ENCODE peak calls at places on chromosomes 16 and 17, in four cellular contexts. F, L, Q and E are unnamed samples.

GRCh38 chr17:60284709-60285108 is 107.2 kb downstream of the USP32 start:
- DNase-seq in F (no peak), L (no peak), Q (no peak), E (no peak)

GRCh38 chr16:73143681-73144370 is 95.9 kb upstream of the ZFHX3 start:
- DNase-seq in F (no peak), L (no peak), Q (peak; percentile 32), E (no peak)

GRCh38 chr16:77359065-77359502 is 75.8 kb downstream of the ADAMTS18 start:
- DNase-seq in F (no peak), L (peak; percentile 52), Q (no peak), E (no peak)

GRCh38 chr17:78897639-78897996 is 5.4 kb downstream of the CEP295NL start:
- DNase-seq in F (no peak), L (no peak), Q (no peak), E (no peak)

GRCh38 chr16:7921360-7921759 is 588.7 kb downstream of the RBFOX1 start:
- DNase-seq in F (no peak), L (peak; percentile 42), Q (no peak), E (no peak)

GRCh38 chr17:79504181-79504605 is 106.7 kb downstream of the RBFOX3 start:
- DNase-seq in F (no peak), L (no peak), Q (no peak), E (no peak)

GRCh38 chr17:22278302-22279275 is 586.3 kb downstream of the KCNJ18 start:
- DNase-seq in F (no peak), L (no peak), Q (no peak), E (no peak)

GRCh38 chr17:38742431-38743308 is 5.5 kb downstream of the PCGF2 start:
- DNase-seq in F (no peak), L (no peak), Q (peak; percentile 95), E (no peak)

GRCh38 chr17:44358066-44358465 is 5.6 kb downstream of the FAM171A2 start:
- DNase-seq in F (no peak), L (no peak), Q (no peak), E (no peak)

GRCh38 chr16:59719121-59719520 is 985.0 kb upstream of the GOT2 start:
- DNase-seq in F (no peak), L (no peak), Q (no peak), E (no peak)

GRCh38 chr17:6161456-6161855 is 91.3 kb downstream of the WSCD1 start:
- DNase-seq in F (no peak), L (no peak), Q (no peak), E (no peak)

GRCh38 chr17:7323731-7324437 is 5.3 kb downstream of the NEURL4 start:
- DNase-seq in F (peak; percentile 72), L (peak; percentile 72), Q (peak; percentile 51), E (no peak)

GRCh38 chr16:87538594-87538993 is 45.8 kb upstream of the ZCCHC14 start:
- DNase-seq in F (no peak), L (no peak), Q (peak; percentile 31), E (no peak)

GRCh38 chr17:20174588-20175265 is 165.6 kb downstream of the SPECC1 start:
- DNase-seq in F (no peak), L (no peak), Q (peak; percentile 33), E (no peak)

GRCh38 chr17:2013994-2014317 is 11.2 kb downstream of the RTN4RL1 start:
- DNase-seq in F (no peak), L (no peak), Q (no peak), E (no peak)

GRCh38 chr16:85056211-85056748 is 28.7 kb downstream of the KIAA0513 start:
- DNase-seq in F (no peak), L (peak; percentile 47), Q (peak; percentile 51), E (no peak)

GRCh38 chr17:5583426-5584382 is 605 bp downstream of the NLRP1 start:
- DNase-seq in F (no peak), L (no peak), Q (peak; percentile 64), E (no peak)

GRCh38 chr17:63446981-63447687 is 1.0 kb upstream of the CYB561 start:
- DNase-seq in F (peak; percentile 54), L (peak; percentile 30), Q (peak; percentile 86), E (no peak)

GRCh38 chr16:48583075-48584065 is 26.6 kb downstream of the N4BP1 start:
- DNase-seq in F (no peak), L (no peak), Q (no peak), E (no peak)

GRCh38 chr16:3949287-3949686 is 68.8 kb upstream of the CREBBP start:
- DNase-seq in F (no peak), L (no peak), Q (peak; percentile 47), E (no peak)

GRCh38 chr17:76562734-76563148 is 22.9 kb downstream of the PRCD start:
- DNase-seq in F (no peak), L (no peak), Q (peak; percentile 91), E (no peak)

GRCh38 chr16:83713597-83713996 is 94.2 kb upstream of the HSBP1 start:
- DNase-seq in F (no peak), L (no peak), Q (no peak), E (no peak)

GRCh38 chr17:79607941-79608728 is 2.7 kb downstream of the RBFOX3 start:
- DNase-seq in F (no peak), L (peak; percentile 88), Q (peak; percentile 21), E (no peak)

GRCh38 chr17:15262291-15263205 is 2.6 kb downstream of the PMP22 start:
- DNase-seq in F (no peak), L (peak; percentile 81), Q (peak; percentile 95), E (no peak)
- H3K4me3 ChIP-seq in F (no peak overlapping the region), L (peak overlapping the region; percentile 57), Q (peak overlapping the region; percentile 88), E (no peak overlapping the region)

GRCh38 chr17:40372031-40372430 is 7.5 kb upstream of the GJD3 start:
- DNase-seq in F (no peak), L (no peak), Q (no peak), E (no peak)
- H3K4me3 ChIP-seq in F (no peak overlapping the region), L (no peak overlapping the region), Q (no peak overlapping the region), E (no peak overlapping the region)

GRCh38 chr17:4553669-4554068 is 1.5 kb downstream of the MYBBP1A start:
- DNase-seq in F (no peak), L (no peak), Q (no peak), E (no peak)
- H3K4me3 ChIP-seq in F (no peak overlapping the region), L (no peak overlapping the region), Q (peak overlapping the region; percentile 100), E (peak overlapping the region; percentile 95)

GRCh38 chr17:61409301-61410099 is 9.9 kb downstream of the TBX2 start:
- DNase-seq in F (no peak), L (peak; percentile 87), Q (peak; percentile 79), E (no peak)
- H3K4me3 ChIP-seq in F (no peak overlapping the region), L (peak overlapping the region; percentile 51), Q (peak overlapping the region; percentile 49), E (peak overlapping the region; percentile 41)

GRCh38 chr17:80659651-80660050 is 115.0 kb downstream of the RPTOR start:
- DNase-seq in F (no peak), L (no peak), Q (no peak), E (no peak)
- H3K4me3 ChIP-seq in F (no peak overlapping the region), L (no peak overlapping the region), Q (no peak overlapping the region), E (no peak overlapping the region)

GRCh38 chr16:12091569-12092346 is 115.2 kb downstream of the SNX29 start:
- DNase-seq in F (no peak), L (peak; percentile 58), Q (no peak), E (no peak)

GRCh38 chr16:12087901-12088364 is 111.4 kb downstream of the SNX29 start:
- DNase-seq in F (no peak), L (no peak), Q (no peak), E (no peak)

GRCh38 chr16:12086861-12087260 is 110.3 kb downstream of the SNX29 start:
- DNase-seq in F (no peak), L (no peak), Q (no peak), E (no peak)

GRCh38 chr16:12090162-12090552 is 113.6 kb downstream of the SNX29 start:
- DNase-seq in F (no peak), L (peak; percentile 26), Q (no peak), E (no peak)

DNA sequence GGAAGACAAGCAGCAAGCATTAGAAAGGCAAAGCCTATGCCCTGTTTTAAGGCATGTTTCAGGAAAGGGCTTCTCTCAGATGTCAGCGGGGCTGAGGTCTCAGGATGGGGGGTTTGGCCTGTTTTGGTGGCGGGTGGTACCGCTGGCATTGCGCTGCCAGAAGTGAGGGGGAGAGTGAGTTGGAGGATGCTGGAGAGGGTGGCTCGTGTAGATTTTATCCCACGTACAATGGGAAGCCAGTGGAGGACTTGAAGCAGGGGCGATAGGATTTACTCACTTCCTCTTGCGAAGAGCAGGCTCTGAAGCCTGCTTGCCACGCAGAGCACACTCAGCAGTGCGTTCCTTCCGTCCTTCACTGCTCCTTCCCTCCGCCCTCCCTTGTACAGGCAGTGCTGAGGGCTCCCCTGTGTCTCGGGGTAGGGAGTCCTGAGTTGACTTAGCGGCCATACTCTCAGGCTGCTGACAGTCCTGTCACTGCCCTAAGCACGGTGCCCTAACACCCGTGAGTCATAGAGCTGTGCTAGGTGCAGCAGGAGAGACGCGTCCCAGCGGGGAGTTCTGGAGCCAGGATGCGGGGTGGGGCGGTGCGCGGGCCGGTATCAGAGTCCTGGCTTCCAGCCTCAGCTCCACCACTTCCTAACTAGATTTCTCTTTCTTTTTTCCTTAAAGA is 113.1 kb downstream of the SNX29 start:
- DNase-seq in F (peak; percentile 25), L (peak; percentile 50), Q (peak; percentile 73), E (no peak)
- H3K4me3 ChIP-seq in F (peak overlapping the region; percentile 29), L (peak overlapping the region; percentile 45), Q (peak overlapping the region; percentile 2), E (no peak overlapping the region)

GRCh38 chr16:1989209-1989825 is 453 bp upstream of the SYNGR3 start:
- DNase-seq in F (no peak), L (peak; percentile 52), Q (no peak), E (no peak)
- H3K4me3 ChIP-seq in F (no peak overlapping the region), L (peak overlapping the region; percentile 55), Q (no peak overlapping the region), E (no peak overlapping the region)